ENCODE peak calls at places on chromosomes 13 and 19, in eight cellular contexts. One of them, this sample, is unnamed.
A peak's percentile ranks its signal among the peaks of the same experiment; 100 is the strongest.

GRCh38 chr19:4034048-4035017 is 26.8 kb downstream of the PIAS4 start:
- DNase-seq in fibroblast of gingiva: no peak
- DNase-seq in dorsolateral prefrontal cortex: peak; percentile 90
- DNase-seq in germinal center: no peak
- DNase-seq in stomach: no peak
- DNase-seq in mesenteric fat pad: no peak
- DNase-seq in NCI-H1930: no peak
- DNase-seq in dermis blood vessel endothelial cell: no peak
- DNase-seq in this sample: no peak

GRCh38 chr13:110250258-110250891 is 56.6 kb downstream of the COL4A1 start:
- DNase-seq in fibroblast of gingiva: peak; percentile 75
- DNase-seq in dorsolateral prefrontal cortex: no peak
- DNase-seq in germinal center: no peak
- DNase-seq in stomach: no peak
- DNase-seq in mesenteric fat pad: no peak
- DNase-seq in NCI-H1930: no peak
- DNase-seq in dermis blood vessel endothelial cell: peak; percentile 52
- DNase-seq in this sample: no peak

GRCh38 chr13:21018220-21018619 is 43.2 kb downstream of the LATS2 start:
- DNase-seq in fibroblast of gingiva: peak; percentile 34
- DNase-seq in dorsolateral prefrontal cortex: no peak
- DNase-seq in germinal center: no peak
- DNase-seq in stomach: no peak
- DNase-seq in mesenteric fat pad: peak; percentile 79
- DNase-seq in NCI-H1930: no peak
- DNase-seq in dermis blood vessel endothelial cell: no peak
- DNase-seq in this sample: no peak

GRCh38 chr13:28559636-28560259 is 64.8 kb upstream of the FLT1 start:
- DNase-seq in fibroblast of gingiva: no peak
- DNase-seq in dorsolateral prefrontal cortex: no peak
- DNase-seq in germinal center: no peak
- DNase-seq in stomach: no peak
- DNase-seq in mesenteric fat pad: no peak
- DNase-seq in NCI-H1930: no peak
- DNase-seq in dermis blood vessel endothelial cell: no peak
- DNase-seq in this sample: no peak

GRCh38 chr13:65943024-65943423 is 1287.1 kb downstream of the PCDH9 start:
- DNase-seq in fibroblast of gingiva: no peak
- DNase-seq in dorsolateral prefrontal cortex: no peak
- DNase-seq in germinal center: no peak
- DNase-seq in stomach: no peak
- DNase-seq in mesenteric fat pad: no peak
- DNase-seq in NCI-H1930: no peak
- DNase-seq in dermis blood vessel endothelial cell: no peak
- DNase-seq in this sample: no peak

GRCh38 chr19:33978286-33978685 is 181.6 kb downstream of the KCTD15 start:
- DNase-seq in fibroblast of gingiva: no peak
- DNase-seq in dorsolateral prefrontal cortex: no peak
- DNase-seq in germinal center: no peak
- DNase-seq in stomach: no peak
- DNase-seq in mesenteric fat pad: no peak
- DNase-seq in NCI-H1930: no peak
- DNase-seq in dermis blood vessel endothelial cell: no peak
- DNase-seq in this sample: no peak

GRCh38 chr19:12202250-12202649 is 39.4 kb downstream of the ZNF136 start:
- DNase-seq in fibroblast of gingiva: no peak
- DNase-seq in dorsolateral prefrontal cortex: no peak
- DNase-seq in germinal center: no peak
- DNase-seq in stomach: peak; percentile 66
- DNase-seq in mesenteric fat pad: no peak
- DNase-seq in NCI-H1930: no peak
- DNase-seq in dermis blood vessel endothelial cell: peak; percentile 9
- DNase-seq in this sample: peak; percentile 20

GRCh38 chr19:55088021-55088451 is 12.4 kb downstream of the EPS8L1 start:
- DNase-seq in fibroblast of gingiva: no peak
- DNase-seq in dorsolateral prefrontal cortex: no peak
- DNase-seq in germinal center: no peak
- DNase-seq in stomach: no peak
- DNase-seq in mesenteric fat pad: no peak
- DNase-seq in NCI-H1930: no peak
- DNase-seq in dermis blood vessel endothelial cell: no peak
- DNase-seq in this sample: no peak

GRCh38 chr13:24159362-24159761 is 1.2 kb upstream of the SPATA13 start:
- DNase-seq in fibroblast of gingiva: no peak
- DNase-seq in dorsolateral prefrontal cortex: no peak
- DNase-seq in germinal center: no peak
- DNase-seq in stomach: no peak
- DNase-seq in mesenteric fat pad: no peak
- DNase-seq in NCI-H1930: no peak
- DNase-seq in dermis blood vessel endothelial cell: no peak
- DNase-seq in this sample: no peak

GRCh38 chr13:23547000-23547590 is 23.1 kb upstream of the TNFRSF19 start:
- DNase-seq in fibroblast of gingiva: peak; percentile 39
- DNase-seq in dorsolateral prefrontal cortex: no peak
- DNase-seq in germinal center: no peak
- DNase-seq in stomach: no peak
- DNase-seq in mesenteric fat pad: no peak
- DNase-seq in NCI-H1930: no peak
- DNase-seq in dermis blood vessel endothelial cell: peak; percentile 3
- DNase-seq in this sample: no peak

GRCh38 chr19:7833225-7834156 is 3.5 kb downstream of the EVI5L start:
- DNase-seq in fibroblast of gingiva: peak; percentile 33
- DNase-seq in dorsolateral prefrontal cortex: peak; percentile 48
- DNase-seq in germinal center: no peak
- DNase-seq in stomach: peak; percentile 93
- DNase-seq in mesenteric fat pad: no peak
- DNase-seq in NCI-H1930: no peak
- DNase-seq in dermis blood vessel endothelial cell: peak; percentile 51
- DNase-seq in this sample: peak; percentile 88

This sample was measured in Peyer's patch.